ENCODE peak calls at places on chromosome 12, in nine cellular contexts. One of them, this sample, is unnamed.

GRCh38 chr12:66191547-66192126 is 2.6 kb downstream of the IRAK3 start:
- DNase-seq in naive thymus-derived CD4-positive, alpha-beta T cell: no peak
- DNase-seq in OCI-LY7: no peak
- DNase-seq in stomach: no peak
- DNase-seq in A549: no peak
- DNase-seq in lower lobe of right lung: no peak
- DNase-seq in ascending aorta: no peak
- DNase-seq in PC-3: no peak
- DNase-seq in CD8-positive, alpha-beta T cell: no peak
- DNase-seq in this sample: no peak

GRCh38 chr12:76628745-76629144 is 69.2 kb upstream of the OSBPL8 start:
- DNase-seq in naive thymus-derived CD4-positive, alpha-beta T cell: no peak
- DNase-seq in OCI-LY7: no peak
- DNase-seq in stomach: no peak
- DNase-seq in A549: no peak
- DNase-seq in lower lobe of right lung: no peak
- DNase-seq in ascending aorta: no peak
- DNase-seq in PC-3: no peak
- DNase-seq in CD8-positive, alpha-beta T cell: no peak
- DNase-seq in this sample: no peak

GRCh38 chr12:55060970-55061543 is 41.3 kb downstream of the NEUROD4 start:
- DNase-seq in naive thymus-derived CD4-positive, alpha-beta T cell: no peak
- DNase-seq in OCI-LY7: no peak
- DNase-seq in stomach: no peak
- DNase-seq in A549: no peak
- DNase-seq in lower lobe of right lung: no peak
- DNase-seq in ascending aorta: no peak
- DNase-seq in PC-3: no peak
- DNase-seq in CD8-positive, alpha-beta T cell: no peak
- DNase-seq in this sample: no peak

GRCh38 chr12:104788848-104789271 is 169.2 kb downstream of the SLC41A2 start:
- DNase-seq in naive thymus-derived CD4-positive, alpha-beta T cell: no peak
- DNase-seq in OCI-LY7: no peak
- DNase-seq in stomach: no peak
- DNase-seq in A549: no peak
- DNase-seq in lower lobe of right lung: no peak
- DNase-seq in ascending aorta: no peak
- DNase-seq in PC-3: no peak
- DNase-seq in CD8-positive, alpha-beta T cell: no peak
- DNase-seq in this sample: no peak

GRCh38 chr12:27671865-27672264 is 24.4 kb upstream of the REP15 start:
- DNase-seq in naive thymus-derived CD4-positive, alpha-beta T cell: no peak
- DNase-seq in OCI-LY7: no peak
- DNase-seq in stomach: no peak
- DNase-seq in A549: no peak
- DNase-seq in lower lobe of right lung: no peak
- DNase-seq in ascending aorta: no peak
- DNase-seq in PC-3: no peak
- DNase-seq in CD8-positive, alpha-beta T cell: no peak
- DNase-seq in this sample: no peak

GRCh38 chr12:70744133-70744532 is 106.9 kb upstream of the PTPRB start:
- DNase-seq in naive thymus-derived CD4-positive, alpha-beta T cell: no peak
- DNase-seq in OCI-LY7: no peak
- DNase-seq in stomach: no peak
- DNase-seq in A549: no peak
- DNase-seq in lower lobe of right lung: no peak
- DNase-seq in ascending aorta: no peak
- DNase-seq in PC-3: peak
- DNase-seq in CD8-positive, alpha-beta T cell: no peak
- DNase-seq in this sample: peak

GRCh38 chr12:27285395-27285794 is 41.3 kb downstream of the STK38L start:
- DNase-seq in naive thymus-derived CD4-positive, alpha-beta T cell: no peak
- DNase-seq in OCI-LY7: no peak
- DNase-seq in stomach: no peak
- DNase-seq in A549: no peak
- DNase-seq in lower lobe of right lung: no peak
- DNase-seq in ascending aorta: no peak
- DNase-seq in PC-3: no peak
- DNase-seq in CD8-positive, alpha-beta T cell: no peak
- DNase-seq in this sample: no peak

GRCh38 chr12:126346087-126346486 is 1280.9 kb downstream of the AACS start:
- DNase-seq in naive thymus-derived CD4-positive, alpha-beta T cell: no peak
- DNase-seq in OCI-LY7: no peak
- DNase-seq in stomach: no peak
- DNase-seq in A549: no peak
- DNase-seq in lower lobe of right lung: no peak
- DNase-seq in ascending aorta: no peak
- DNase-seq in PC-3: no peak
- DNase-seq in CD8-positive, alpha-beta T cell: no peak
- DNase-seq in this sample: no peak

GRCh38 chr12:464484-465267 is 4.9 kb downstream of the B4GALNT3 start:
- DNase-seq in naive thymus-derived CD4-positive, alpha-beta T cell: no peak
- DNase-seq in OCI-LY7: no peak
- DNase-seq in stomach: peak
- DNase-seq in A549: no peak
- DNase-seq in lower lobe of right lung: no peak
- DNase-seq in ascending aorta: no peak
- DNase-seq in PC-3: no peak
- DNase-seq in CD8-positive, alpha-beta T cell: no peak
- DNase-seq in this sample: no peak

GRCh38 chr12:121036810-121037326 is 2.2 kb downstream of the OASL start:
- DNase-seq in naive thymus-derived CD4-positive, alpha-beta T cell: no peak
- DNase-seq in OCI-LY7: no peak
- DNase-seq in stomach: no peak
- DNase-seq in A549: no peak
- DNase-seq in lower lobe of right lung: peak
- DNase-seq in ascending aorta: no peak
- DNase-seq in PC-3: peak
- DNase-seq in CD8-positive, alpha-beta T cell: peak
- DNase-seq in this sample: no peak

GRCh38 chr12:123268850-123269249 is 2.8 kb downstream of the CDK2AP1 start:
- DNase-seq in naive thymus-derived CD4-positive, alpha-beta T cell: no peak
- DNase-seq in OCI-LY7: no peak
- DNase-seq in stomach: no peak
- DNase-seq in A549: no peak
- DNase-seq in lower lobe of right lung: no peak
- DNase-seq in ascending aorta: no peak
- DNase-seq in PC-3: no peak
- DNase-seq in CD8-positive, alpha-beta T cell: no peak
- DNase-seq in this sample: no peak

GRCh38 chr12:4252595-4252994 is 21.0 kb upstream of the CCND2 start:
- DNase-seq in naive thymus-derived CD4-positive, alpha-beta T cell: no peak
- DNase-seq in OCI-LY7: no peak
- DNase-seq in stomach: no peak
- DNase-seq in A549: no peak
- DNase-seq in lower lobe of right lung: no peak
- DNase-seq in ascending aorta: no peak
- DNase-seq in PC-3: no peak
- DNase-seq in CD8-positive, alpha-beta T cell: no peak
- DNase-seq in this sample: no peak

GRCh38 chr12:56146492-56147460 is 5.6 kb upstream of the MYL6B start:
- DNase-seq in naive thymus-derived CD4-positive, alpha-beta T cell: no peak
- DNase-seq in OCI-LY7: no peak
- DNase-seq in stomach: no peak
- DNase-seq in A549: no peak
- DNase-seq in lower lobe of right lung: peak
- DNase-seq in ascending aorta: no peak
- DNase-seq in PC-3: peak
- DNase-seq in CD8-positive, alpha-beta T cell: no peak
- DNase-seq in this sample: no peak

DNA sequence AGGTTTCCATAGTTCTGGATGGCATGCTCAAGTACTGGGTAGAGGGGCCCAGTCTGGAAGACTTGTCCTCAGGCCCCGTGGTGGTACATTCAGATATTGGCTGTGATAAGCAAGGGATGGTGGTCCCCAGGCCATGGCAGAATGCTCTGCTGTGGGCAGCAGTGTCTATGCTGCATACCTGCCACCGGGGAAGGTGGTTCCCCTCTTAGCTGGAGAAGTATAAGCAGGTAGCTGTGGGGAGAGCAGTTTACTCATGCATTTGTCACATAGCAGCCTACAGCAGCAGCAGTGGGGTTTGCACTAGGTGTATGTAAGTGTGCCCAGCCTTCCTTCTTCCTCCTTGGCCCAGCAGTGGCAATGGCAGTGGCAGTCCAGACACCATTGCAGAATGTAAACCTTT is 69.3 kb upstream of the ADAMTS20 start:
- DNase-seq in naive thymus-derived CD4-positive, alpha-beta T cell: no peak
- DNase-seq in OCI-LY7: no peak
- DNase-seq in stomach: no peak
- DNase-seq in A549: no peak
- DNase-seq in lower lobe of right lung: no peak
- DNase-seq in ascending aorta: no peak
- DNase-seq in PC-3: no peak
- DNase-seq in CD8-positive, alpha-beta T cell: no peak
- DNase-seq in this sample: no peak
- H3K27ac ChIP-seq in naive thymus-derived CD4-positive, alpha-beta T cell: no peak
- H3K27ac ChIP-seq in OCI-LY7: no peak
- H3K27ac ChIP-seq in stomach: no peak
- H3K27ac ChIP-seq in A549: no peak
- H3K27ac ChIP-seq in lower lobe of right lung: no peak
- H3K27ac ChIP-seq in ascending aorta: no peak
- H3K27ac ChIP-seq in PC-3: no peak
- H3K27ac ChIP-seq in CD8-positive, alpha-beta T cell: no peak
- H3K27ac ChIP-seq in this sample: no peak

DNA sequence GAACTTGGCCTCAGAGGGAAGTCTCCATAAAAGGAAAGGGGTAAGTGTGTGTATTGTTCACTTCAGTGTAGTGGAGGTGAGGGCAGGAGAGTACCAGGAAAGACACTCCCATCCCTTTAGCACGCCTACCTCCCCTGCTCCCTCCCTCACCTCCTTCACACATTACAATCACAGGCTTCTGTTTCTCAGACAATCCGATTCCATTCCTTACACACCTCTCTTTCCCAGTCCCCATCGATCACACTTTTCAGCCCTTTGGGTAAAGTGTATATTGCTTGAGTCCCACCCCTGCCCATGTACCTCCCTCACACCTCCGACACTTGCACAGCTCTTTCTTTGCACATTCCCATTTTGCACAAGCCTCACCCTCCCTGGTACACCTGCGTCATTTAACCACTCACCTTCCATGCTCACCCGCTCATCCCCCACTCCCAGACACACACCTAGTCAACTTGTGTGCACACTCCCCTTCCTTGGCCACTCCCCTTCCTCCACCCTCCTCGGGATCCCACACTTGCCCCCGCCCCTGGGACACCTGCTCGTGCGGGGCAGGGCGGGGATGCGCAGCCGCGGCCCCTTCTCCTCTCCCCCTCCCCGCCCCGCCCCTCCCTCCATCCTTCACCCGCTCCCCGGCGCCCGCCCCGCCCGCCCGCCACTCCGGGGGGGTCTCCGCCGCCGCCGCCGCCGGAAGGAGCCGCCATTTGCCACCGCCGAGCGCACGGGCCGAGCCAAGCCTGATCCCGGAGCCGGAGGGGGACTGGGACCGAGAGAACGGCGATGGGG is at the start of gene MARCHF9:
- DNase-seq in naive thymus-derived CD4-positive, alpha-beta T cell: peak
- DNase-seq in OCI-LY7: peak
- DNase-seq in stomach: peak
- DNase-seq in A549: peak
- DNase-seq in lower lobe of right lung: peak
- DNase-seq in ascending aorta: no peak
- DNase-seq in PC-3: peak
- DNase-seq in CD8-positive, alpha-beta T cell: peak
- DNase-seq in this sample: no peak
- H3K27ac ChIP-seq in naive thymus-derived CD4-positive, alpha-beta T cell: peak
- H3K27ac ChIP-seq in OCI-LY7: peak
- H3K27ac ChIP-seq in stomach: peak
- H3K27ac ChIP-seq in A549: peak
- H3K27ac ChIP-seq in lower lobe of right lung: peak
- H3K27ac ChIP-seq in ascending aorta: no peak
- H3K27ac ChIP-seq in PC-3: no peak
- H3K27ac ChIP-seq in CD8-positive, alpha-beta T cell: peak
- H3K27ac ChIP-seq in this sample: no peak

DNA sequence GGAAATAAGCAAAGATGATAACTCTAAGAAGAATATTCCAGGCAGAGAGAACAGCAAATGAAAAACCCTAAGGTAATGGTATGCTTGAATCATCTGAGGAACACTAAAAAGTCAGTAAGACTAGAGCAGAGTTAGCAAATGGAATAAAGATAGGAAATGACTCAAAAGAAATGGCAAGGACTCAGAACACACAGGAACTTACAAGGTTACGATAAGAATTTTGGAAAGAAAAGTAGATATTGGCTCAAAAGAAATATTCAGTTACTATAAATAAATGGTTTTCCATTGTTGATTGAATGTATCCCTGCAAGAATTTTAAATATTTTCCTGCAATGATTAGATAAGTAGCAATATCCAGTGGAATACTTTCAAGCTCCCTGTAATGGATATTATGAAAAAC is 705.8 kb downstream of the C12orf50 start:
- DNase-seq in naive thymus-derived CD4-positive, alpha-beta T cell: no peak
- DNase-seq in OCI-LY7: no peak
- DNase-seq in stomach: no peak
- DNase-seq in A549: no peak
- DNase-seq in lower lobe of right lung: no peak
- DNase-seq in ascending aorta: no peak
- DNase-seq in PC-3: peak
- DNase-seq in CD8-positive, alpha-beta T cell: no peak
- DNase-seq in this sample: no peak
- H3K27ac ChIP-seq in naive thymus-derived CD4-positive, alpha-beta T cell: no peak
- H3K27ac ChIP-seq in OCI-LY7: no peak
- H3K27ac ChIP-seq in stomach: no peak
- H3K27ac ChIP-seq in A549: no peak
- H3K27ac ChIP-seq in lower lobe of right lung: no peak
- H3K27ac ChIP-seq in ascending aorta: peak
- H3K27ac ChIP-seq in PC-3: no peak
- H3K27ac ChIP-seq in CD8-positive, alpha-beta T cell: no peak
- H3K27ac ChIP-seq in this sample: no peak

DNA sequence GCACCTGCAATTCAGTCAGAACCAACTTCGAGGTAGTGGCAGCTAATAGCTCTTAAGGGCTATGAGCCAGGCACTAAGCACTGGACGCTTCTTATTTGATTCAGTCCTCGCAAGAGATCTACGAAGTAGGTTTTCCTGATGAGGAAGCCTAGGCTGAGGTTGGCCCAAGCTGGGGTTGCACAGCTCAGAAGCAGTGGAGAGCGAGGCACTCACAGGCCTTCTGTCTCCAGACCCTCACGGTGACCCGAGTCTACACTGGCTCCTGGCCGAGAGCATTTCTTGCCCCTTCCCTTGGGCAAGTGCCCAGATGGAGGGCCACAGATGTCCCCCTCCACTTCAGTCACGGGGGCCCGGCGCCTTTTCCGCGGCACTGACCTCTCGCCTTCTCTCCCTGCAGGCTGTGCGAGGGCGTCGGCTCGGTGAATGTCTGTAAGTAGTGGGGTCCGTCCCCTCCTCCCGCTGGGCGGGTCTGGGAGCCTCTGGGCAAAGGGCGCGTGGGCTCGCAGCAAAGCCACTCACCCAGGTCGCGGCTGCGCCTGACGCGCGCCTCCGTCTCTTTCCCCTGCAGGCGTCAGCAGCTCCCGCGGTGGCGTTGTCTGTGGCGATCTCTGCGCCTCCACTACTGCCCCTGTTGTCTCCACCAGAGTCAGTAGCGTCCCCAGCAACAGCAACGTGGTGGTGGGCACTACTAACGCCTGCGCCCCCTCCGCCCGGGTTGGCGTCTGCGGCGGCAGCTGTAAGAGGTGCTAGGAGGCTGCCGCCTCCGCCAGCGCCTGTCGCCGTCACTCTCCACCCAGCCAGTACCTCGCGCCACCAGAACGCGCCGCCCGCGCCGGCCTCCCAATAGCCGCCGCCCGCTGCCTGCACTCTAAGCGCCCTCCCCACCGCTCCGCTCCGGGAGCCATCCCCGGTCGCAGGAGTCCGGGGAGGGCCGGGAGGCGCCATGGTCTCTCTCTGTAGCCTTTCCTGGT is 13.1 kb downstream of the KRT83 start:
- DNase-seq in naive thymus-derived CD4-positive, alpha-beta T cell: peak
- DNase-seq in OCI-LY7: no peak
- DNase-seq in stomach: peak
- DNase-seq in A549: peak
- DNase-seq in lower lobe of right lung: peak
- DNase-seq in ascending aorta: no peak
- DNase-seq in PC-3: peak
- DNase-seq in CD8-positive, alpha-beta T cell: peak
- DNase-seq in this sample: no peak
- H3K27ac ChIP-seq in naive thymus-derived CD4-positive, alpha-beta T cell: no peak
- H3K27ac ChIP-seq in OCI-LY7: no peak
- H3K27ac ChIP-seq in stomach: peak
- H3K27ac ChIP-seq in A549: peak
- H3K27ac ChIP-seq in lower lobe of right lung: peak
- H3K27ac ChIP-seq in ascending aorta: peak
- H3K27ac ChIP-seq in PC-3: no peak
- H3K27ac ChIP-seq in CD8-positive, alpha-beta T cell: no peak
- H3K27ac ChIP-seq in this sample: no peak

This sample was measured in keratinocyte.